ENCODE peak calls at places on chromosomes 6 and 20, in five cellular contexts. R is cerebellar nuclear complex, Q is B cell, E is fibroblast of mammary gland, X is fibroblast of pulmonary artery. O is an unnamed sample.

GRCh38 chr6:105374010-105374420 is 28.9 kb downstream of the PREP start:
- DNase-seq in E (no peak), X (peak), Q (no peak), R (no peak), O (no peak)

GRCh38 chr20:37902504-37903313 is at the start of gene VSTM2L:
- DNase-seq in Q (peak), E (peak), X (peak), R (no peak), O (peak)

GRCh38 chr6:73984851-73985250 is 288.8 kb downstream of the CD109 start:
- DNase-seq in X (no peak), R (no peak), E (no peak), Q (no peak), O (no peak)

GRCh38 chr6:109579361-109579760 is 96.3 kb upstream of the ZBTB24 start:
- DNase-seq in X (peak), R (no peak), E (peak), Q (no peak), O (no peak)

GRCh38 chr6:17525637-17526036 is 74.5 kb upstream of the FAM8A1 start:
- DNase-seq in Q (no peak), X (no peak), R (no peak), E (peak), O (peak)

GRCh38 chr6:99241905-99242534 is 107.5 kb downstream of the FAXC start:
- DNase-seq in Q (no peak), R (no peak), X (peak), E (peak), O (no peak)

GRCh38 chr20:18077157-18077556 is 19.4 kb upstream of the OVOL2 start:
- DNase-seq in Q (no peak), E (no peak), R (no peak), X (no peak), O (no peak)

GRCh38 chr6:2850480-2851150 is 9.0 kb upstream of the SERPINB1 start:
- DNase-seq in R (no peak), E (no peak), X (peak), Q (no peak), O (no peak)

GRCh38 chr6:155187096-155187495 is 76.7 kb upstream of the CLDN20 start:
- DNase-seq in Q (no peak), E (no peak), X (no peak), R (no peak), O (peak)

GRCh38 chr20:16476032-16476431 is 97.2 kb downstream of the KIF16B start:
- DNase-seq in X (peak), R (no peak), Q (peak), E (peak), O (peak)

GRCh38 chr6:28977351-28978136 is 27.6 kb downstream of the ZNF311 start:
- DNase-seq in X (peak), R (no peak), Q (peak), E (peak), O (peak)

GRCh38 chr6:40550096-40550731 is 37.0 kb downstream of the LRFN2 start:
- DNase-seq in R (no peak), E (peak), X (peak), Q (peak), O (no peak)

GRCh38 chr20:12371955-12372354 is 454.3 kb downstream of the BTBD3 start:
- DNase-seq in Q (no peak), X (no peak), E (no peak), R (no peak), O (no peak)

GRCh38 chr6:150293423-150294280 is 75.2 kb upstream of the IYD start:
- DNase-seq in X (peak), Q (no peak), E (peak), R (no peak), O (peak)

GRCh38 chr6:167305796-167306195 is 14.7 kb downstream of the UNC93A start:
- DNase-seq in R (no peak), Q (no peak), X (no peak), E (no peak), O (no peak)

GRCh38 chr20:59603727-59604608 is at the start of gene PHACTR3:
- DNase-seq in X (no peak), E (no peak), Q (no peak), R (no peak), O (no peak)

GRCh38 chr6:136113736-136114173 is 136.4 kb downstream of the MTFR2 start:
- DNase-seq in Q (no peak), R (no peak), E (peak), X (peak), O (peak)